ENCODE peak calls at places on chromosomes 11 and 22, in six cellular contexts. Z is amygdala; Y is iPS-NIHi11; C is IMR-90; N is activated CD4-positive, alpha-beta T cell treated with anti-CD3 and anti-CD28 coated beads, Interleukin-2, amount 50 U/mL, for 24 hours; G is adipocyte. M is an unnamed sample.

GRCh38 chr22:47375621-47376321 is 613.3 kb downstream of the TBC1D22A start:
- DNase-seq in C (no peak), Z (no peak), Y (no peak), G (no peak), N (no peak), M (no peak)

GRCh38 chr11:117830072-117830471 is 5.5 kb upstream of the FXYD2 start:
- DNase-seq in Z (no peak), G (no peak), Y (no peak), N (no peak), C (no peak), M (peak; percentile 16)

GRCh38 chr11:68044145-68044813 is 5.5 kb downstream of the TCIRG1 start:
- DNase-seq in Y (peak; percentile 62), N (no peak), G (no peak), Z (no peak), C (no peak), M (no peak)

GRCh38 chr22:31945478-31945815 is 1.1 kb downstream of the YWHAH start:
- DNase-seq in C (no peak), Y (no peak), N (no peak), G (peak; percentile 13), Z (no peak), M (peak; percentile 23)

GRCh38 chr11:61162092-61162935 is 1.1 kb upstream of the VPS37C start:
- DNase-seq in Y (peak; percentile 44), N (no peak), G (no peak), Z (peak; percentile 16), C (peak; percentile 44), M (peak; percentile 24)

GRCh38 chr11:34866375-34866774 is 49.8 kb downstream of the APIP start:
- DNase-seq in Z (no peak), Y (no peak), G (peak; percentile 73), C (peak; percentile 22), N (no peak), M (no peak)

GRCh38 chr11:1117970-1118369 is 39.8 kb upstream of the MUC5AC start:
- DNase-seq in Z (no peak), Y (peak; percentile 13), N (no peak), C (no peak), G (no peak), M (no peak)

GRCh38 chr22:23984430-23984829 is 4.5 kb downstream of the GSTT2 start:
- DNase-seq in Y (peak; percentile 18), N (peak; percentile 51), Z (no peak), C (peak; percentile 38), G (peak; percentile 65), M (peak; percentile 60)

GRCh38 chr22:36423461-36424404 is 36.0 kb upstream of the MYH9 start:
- DNase-seq in C (peak; percentile 86), G (no peak), Z (no peak), Y (no peak), N (no peak), M (no peak)

GRCh38 chr11:60265373-60266214 is 14.9 kb upstream of the MS4A4A start:
- DNase-seq in C (peak; percentile 7), Z (no peak), G (peak; percentile 50), Y (peak; percentile 77), N (no peak), M (no peak)

GRCh38 chr22:20964090-20964798 is 2.8 kb upstream of the AIFM3 start:
- DNase-seq in Y (no peak), Z (no peak), C (no peak), G (no peak), N (no peak), M (no peak)

GRCh38 chr22:44392446-44392921 is 79.7 kb upstream of the SHISAL1 start:
- DNase-seq in Y (no peak), C (peak; percentile 11), Z (no peak), G (no peak), N (no peak), M (no peak)

GRCh38 chr22:20117656-20118571 is 888 bp upstream of the TRMT2A start:
- DNase-seq in N (peak; percentile 64), Y (no peak), C (peak; percentile 25), G (peak; percentile 63), Z (no peak), M (peak; percentile 62)

GRCh38 chr11:132874638-132875037 is 657.7 kb downstream of the OPCML start:
- DNase-seq in G (peak; percentile 79), Z (no peak), Y (no peak), C (peak; percentile 95), N (no peak), M (no peak)

GRCh38 chr22:48366591-48366990 is 1461.1 kb downstream of the BRD1 start:
- DNase-seq in C (no peak), Y (no peak), N (no peak), Z (no peak), G (no peak), M (no peak)

GRCh38 chr11:111540921-111541208 is 345 bp downstream of the LAYN start:
- DNase-seq in Z (no peak), Y (no peak), C (no peak), G (no peak), N (no peak), M (no peak)

GRCh38 chr11:2198621-2199365 is 27.2 kb upstream of the TH start:
- DNase-seq in G (peak; percentile 7), Y (no peak), Z (no peak), C (no peak), N (no peak), M (no peak)

GRCh38 chr11:104926771-104927470 is 28.7 kb upstream of the CASP12 start:
- DNase-seq in C (no peak), G (no peak), Y (peak; percentile 14), N (no peak), Z (no peak), M (no peak)

M was measured in activated CD4-positive, alpha-beta memory T cell treated with anti-CD3 and anti-CD28 coated beads, Interleukin-2, amount 10 ng/mL, durations not matched to agents 7 days and 5 days.